ENCODE peak calls at places on chromosomes 3 and 15, in six cellular contexts. L, T, H, X, F and J are unnamed samples.
A peak's percentile ranks its signal among the peaks of the same experiment; 100 is the strongest.

GRCh38 chr3:123632161-123632655 is 47.4 kb upstream of the HACD2 start:
- DNase-seq in L (peak; percentile 50), F (no peak), T (no peak), X (peak; percentile 80), H (no peak), J (peak; percentile 44)

GRCh38 chr15:31484986-31485385 is 158.4 kb downstream of the KLF13 start:
- DNase-seq in T (no peak), F (no peak), H (peak; percentile 13), L (no peak), X (no peak), J (no peak)

GRCh38 chr3:100158877-100159563 is 44.7 kb upstream of the FILIP1L start:
- DNase-seq in L (no peak), H (no peak), F (no peak), T (no peak), X (no peak), J (no peak)

GRCh38 chr3:124986153-124987143 is 51.9 kb upstream of the MUC13 start:
- DNase-seq in F (no peak), X (peak; percentile 96), H (no peak), T (no peak), L (peak; percentile 91), J (peak; percentile 78)

GRCh38 chr3:153028336-153028735 is 133.7 kb upstream of the RAP2B start:
- DNase-seq in F (no peak), T (no peak), L (no peak), H (no peak), X (peak; percentile 48), J (no peak)

GRCh38 chr15:64897345-64897985 is 14.2 kb upstream of the ANKDD1A start:
- DNase-seq in T (no peak), X (peak; percentile 75), H (no peak), F (no peak), L (peak; percentile 84), J (no peak)

GRCh38 chr3:52593103-52593502 is 56.7 kb downstream of the UQCC5 start:
- DNase-seq in X (no peak), L (no peak), H (no peak), F (no peak), T (no peak), J (no peak)

GRCh38 chr15:56987286-56987685 is 68.8 kb downstream of the TCF12 start:
- DNase-seq in H (no peak), F (no peak), L (no peak), X (no peak), T (no peak), J (no peak)

GRCh38 chr15:67009576-67010569 is 55.5 kb upstream of the SMAD3 start:
- DNase-seq in F (peak; percentile 19), H (no peak), L (no peak), X (no peak), T (no peak), J (no peak)

GRCh38 chr15:46126581-46126980 is 491.8 kb downstream of the SQOR start:
- DNase-seq in L (no peak), H (no peak), T (no peak), F (no peak), X (peak; percentile 75), J (no peak)

GRCh38 chr15:32677238-32677750 is 35.8 kb downstream of the SCG5 start:
- DNase-seq in H (no peak), T (no peak), L (no peak), F (no peak), X (no peak), J (no peak)

GRCh38 chr15:57550640-57551039 is 41.1 kb upstream of the MYZAP start:
- DNase-seq in F (no peak), L (no peak), T (no peak), H (no peak), X (no peak), J (peak; percentile 35)

GRCh38 chr15:79406191-79406590 is 25.9 kb upstream of the MINAR1 start:
- DNase-seq in H (no peak), L (no peak), F (no peak), X (no peak), T (no peak), J (no peak)

GRCh38 chr3:47000198-47000815 is 20.8 kb downstream of the NBEAL2 start:
- DNase-seq in X (peak; percentile 46), L (peak; percentile 46), T (no peak), F (no peak), H (no peak), J (no peak)

GRCh38 chr3:65907232-65908130 is 131.2 kb downstream of the MAGI1 start:
- DNase-seq in F (no peak), T (no peak), X (no peak), L (no peak), H (no peak), J (peak; percentile 83)

GRCh38 chr3:187011915-187012314 is 81.6 kb downstream of the ST6GAL1 start:
- DNase-seq in H (no peak), T (no peak), F (peak; percentile 40), X (no peak), L (no peak), J (no peak)

GRCh38 chr3:194930439-194931204 is 244.9 kb downstream of the FAM43A start:
- DNase-seq in H (no peak), T (no peak), L (peak; percentile 79), X (peak; percentile 46), F (peak; percentile 6), J (peak; percentile 77)

GRCh38 chr15:25242957-25243799 is 195.6 kb downstream of the UBE3A start:
- DNase-seq in H (peak; percentile 12), F (no peak), X (no peak), L (no peak), T (no peak), J (no peak)

GRCh38 chr15:55649058-55649423 is 60.9 kb upstream of the PYGO1 start:
- DNase-seq in F (no peak), H (no peak), L (peak; percentile 77), T (no peak), X (peak; percentile 80), J (no peak)

GRCh38 chr3:142987080-142987700 is 14.2 kb upstream of the U2SURP start:
- DNase-seq in L (peak; percentile 51), F (no peak), H (no peak), X (peak; percentile 55), T (no peak), J (peak; percentile 30)

GRCh38 chr3:24034464-24034863 is 89.4 kb downstream of the NR1D2 start:
- DNase-seq in F (no peak), T (no peak), H (no peak), X (no peak), L (no peak), J (no peak)

GRCh38 chr3:189551007-189551406 is 80.2 kb upstream of the TP63 start:
- DNase-seq in F (no peak), X (no peak), H (no peak), T (no peak), L (no peak), J (no peak)

GRCh38 chr15:49675051-49675450 is 54.2 kb downstream of the DTWD1 start:
- DNase-seq in F (no peak), T (no peak), X (peak; percentile 87), L (peak; percentile 60), H (no peak), J (peak; percentile 22)

DNA sequence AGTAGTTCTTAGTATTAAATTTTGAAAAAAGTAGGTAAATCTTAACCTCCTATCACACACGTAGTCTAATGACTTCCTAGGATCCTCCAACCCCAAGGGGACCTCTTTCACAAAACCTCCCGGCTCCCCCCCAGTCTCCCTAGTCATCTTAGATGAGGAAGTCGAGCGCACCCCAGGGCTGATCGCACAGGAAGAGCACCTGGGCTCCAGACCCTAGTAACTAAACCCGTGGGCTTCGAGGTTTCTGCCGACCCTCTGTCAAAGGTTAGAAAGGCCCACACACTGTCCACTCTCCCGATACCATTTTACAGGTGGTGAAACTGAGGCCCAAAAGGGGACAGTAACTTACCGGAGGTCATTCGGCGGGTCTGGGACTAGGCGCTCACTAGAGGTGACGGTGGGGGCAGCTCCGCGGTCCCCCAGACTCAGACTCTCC is 349 bp downstream of the MBD4 start:
- DNase-seq in X (no peak), T (no peak), H (no peak), F (no peak), L (peak; percentile 46), J (peak; percentile 42)
- H3K4ac ChIP-seq in X (peak overlapping the region; percentile 80), T (no peak overlapping the region), H (no peak overlapping the region), F (peak overlapping the region; percentile 1), L (peak overlapping the region; percentile 93), J (peak overlapping the region; percentile 82)

GRCh38 chr3:128683957-128684356 is 33.3 kb upstream of the RPN1 start:
- DNase-seq in L (no peak), F (no peak), H (no peak), T (no peak), X (no peak), J (peak; percentile 23)
- H3K27ac ChIP-seq in L (no peak overlapping the region), F (no peak overlapping the region), H (no peak overlapping the region), T (no peak overlapping the region), X (no peak overlapping the region), J (no peak overlapping the region)

GRCh38 chr3:172222474-172223071 is 183.2 kb downstream of the FNDC3B start:
- DNase-seq in H (no peak), F (no peak), L (no peak), X (no peak), T (no peak), J (no peak)
- H3K4ac ChIP-seq in H (no peak overlapping the region), F (no peak overlapping the region), L (no peak overlapping the region), X (peak overlapping the region; percentile 31), T (no peak overlapping the region), J (no peak overlapping the region)

GRCh38 chr3:4791358-4791757 is 187.9 kb upstream of the BHLHE40 start:
- DNase-seq in X (no peak), F (no peak), T (no peak), H (no peak), L (no peak), J (no peak)
- H3K27ac ChIP-seq in X (no peak overlapping the region), F (no peak overlapping the region), T (no peak overlapping the region), H (no peak overlapping the region), L (no peak overlapping the region), J (no peak overlapping the region)

GRCh38 chr3:77652624-77653023 is 612.7 kb downstream of the ROBO2 start:
- DNase-seq in X (no peak), L (no peak), F (no peak), H (no peak), T (no peak), J (no peak)

DNA sequence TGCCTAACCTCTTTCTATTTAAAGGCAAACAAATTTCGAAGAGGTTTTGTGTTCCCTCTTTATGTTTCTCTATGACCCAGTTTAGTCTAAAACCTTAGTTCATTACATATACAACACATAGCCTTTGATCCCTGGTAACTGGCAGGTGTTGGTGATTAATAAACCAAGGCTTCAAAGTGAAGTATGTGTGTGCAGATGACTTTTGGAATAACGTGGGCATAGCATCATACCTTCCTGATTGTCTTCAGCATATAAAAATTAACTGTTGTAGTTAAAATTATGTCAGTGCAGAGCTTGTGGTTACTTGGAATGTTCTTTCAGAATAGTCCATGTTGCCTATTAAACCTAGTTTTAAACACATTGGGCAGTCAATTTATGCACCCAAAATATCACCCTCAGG is 608.3 kb downstream of the ROBO2 start:
- DNase-seq in X (no peak), L (no peak), H (no peak), F (no peak), T (no peak), J (no peak)
- H3K4ac ChIP-seq in X (no peak overlapping the region), L (no peak overlapping the region), H (no peak overlapping the region), F (no peak overlapping the region), T (no peak overlapping the region), J (no peak overlapping the region)